ENCODE peak calls at places on chromosomes 11 and 22, in eight cellular contexts. R, G, X, C, V, B, T and E are unnamed samples.

GRCh38 chr11:3347127-3347526 is 31.8 kb downstream of the ZNF195 start:
- DNase-seq in T (no peak), G (no peak), V (no peak), R (no peak), B (no peak), X (no peak), C (no peak), E (no peak)

GRCh38 chr11:114132427-114132826 is 72.9 kb downstream of the ZBTB16 start:
- DNase-seq in V (no peak), R (no peak), T (no peak), B (no peak), X (no peak), C (no peak), G (no peak), E (no peak)

GRCh38 chr11:131938321-131938751 is 567.9 kb downstream of the NTM start:
- DNase-seq in R (no peak), T (no peak), G (no peak), X (peak), C (peak), B (no peak), V (no peak), E (no peak)

GRCh38 chr22:23533771-23534191 is 46.3 kb downstream of the IGLL1 start:
- DNase-seq in X (peak), B (no peak), V (peak), R (no peak), T (no peak), C (no peak), G (no peak), E (no peak)

GRCh38 chr11:130581631-130582030 is 133.2 kb downstream of the ADAMTS15 start:
- DNase-seq in X (no peak), B (no peak), R (no peak), C (no peak), V (no peak), G (no peak), T (no peak), E (peak)

GRCh38 chr11:10529279-10529678 is 11.7 kb downstream of the RNF141 start:
- DNase-seq in R (no peak), G (no peak), T (no peak), X (no peak), V (no peak), C (no peak), B (no peak), E (peak)

GRCh38 chr11:8839957-8840945 is 70.7 kb upstream of the AKIP1 start:
- DNase-seq in C (peak), X (no peak), T (no peak), G (peak), B (no peak), R (no peak), V (no peak), E (peak)

GRCh38 chr22:41197046-41197807 is 7.9 kb upstream of the L3MBTL2 start:
- DNase-seq in T (no peak), X (peak), R (peak), V (peak), B (peak), C (peak), G (peak), E (peak)

GRCh38 chr11:123174196-123175183 is 20.6 kb downstream of the CLMP start:
- DNase-seq in T (peak), X (peak), B (peak), G (no peak), R (no peak), C (peak), V (peak), E (peak)

GRCh38 chr11:69515271-69516245 is 34.1 kb downstream of the LINC01488 start:
- DNase-seq in X (no peak), C (no peak), B (no peak), T (no peak), R (no peak), V (peak), G (no peak), E (no peak)

GRCh38 chr11:76768091-76769047 is 14.8 kb upstream of the TSKU start:
- DNase-seq in G (no peak), R (no peak), T (no peak), V (no peak), X (no peak), B (peak), C (no peak), E (no peak)

GRCh38 chr22:21718492-21718891 is 17.1 kb downstream of the YPEL1 start:
- DNase-seq in C (peak), G (no peak), V (no peak), T (no peak), R (no peak), B (no peak), X (no peak), E (peak)

GRCh38 chr11:47846998-47847397 is 1.2 kb downstream of the NUP160 start:
- DNase-seq in C (no peak), V (no peak), X (no peak), T (no peak), R (no peak), G (no peak), B (no peak), E (no peak)

GRCh38 chr11:112613051-112613972 is 347.9 kb upstream of the NCAM1 start:
- DNase-seq in G (no peak), R (no peak), V (no peak), X (no peak), B (no peak), T (no peak), C (peak), E (peak)

GRCh38 chr22:19802001-19802880 is 41.7 kb downstream of the TBX1 start:
- DNase-seq in X (peak), T (no peak), G (no peak), C (no peak), B (no peak), R (no peak), V (no peak), E (no peak)

GRCh38 chr22:47251911-47252310 is 489.5 kb downstream of the TBC1D22A start:
- DNase-seq in X (no peak), G (no peak), T (no peak), C (no peak), V (no peak), R (no peak), B (no peak), E (no peak)

GRCh38 chr22:25177226-25177625 is 22.4 kb upstream of the CRYBB3 start:
- DNase-seq in C (no peak), X (no peak), G (no peak), R (no peak), T (no peak), B (no peak), V (no peak), E (no peak)
- TF ChIP-seq CTCF in C (no peak), X (no peak), G (no peak), R (no peak), T (no peak), B (no peak), V (no peak), E (no peak)

DNA sequence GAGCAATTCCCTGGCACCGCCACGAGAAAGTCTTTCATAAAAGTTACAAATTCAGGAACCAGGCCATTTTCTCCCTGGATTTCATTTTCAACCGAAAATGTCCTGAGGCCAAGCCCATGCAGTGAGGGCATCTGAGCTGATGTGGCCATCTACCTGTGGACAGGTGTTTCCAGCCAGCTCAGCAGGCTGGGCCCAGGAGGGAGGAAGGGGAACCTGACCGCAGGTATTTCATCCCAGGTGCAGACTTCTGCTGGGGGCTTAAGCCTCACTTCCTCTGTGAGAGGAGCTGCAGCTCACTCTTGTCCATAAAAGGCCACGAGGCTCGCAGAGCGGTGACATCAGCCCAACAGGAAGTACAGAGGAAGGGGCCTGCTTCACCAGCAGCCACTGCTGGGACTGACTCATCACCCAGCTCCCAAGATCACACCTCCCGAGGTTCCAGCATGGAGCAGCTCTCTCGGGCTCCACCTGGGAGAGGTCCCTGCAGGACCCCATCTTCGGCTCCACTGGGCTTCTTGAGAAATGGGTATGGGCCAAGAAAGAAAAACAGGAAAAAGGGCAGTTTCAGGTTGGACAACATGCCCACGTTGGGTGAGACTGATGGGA is 56.4 kb downstream of the MYH9 start:
- DNase-seq in B (peak), G (peak), X (peak), R (peak), V (peak), T (peak), C (peak), E (peak)
- TF ChIP-seq CTCF in B (no peak), G (no peak), X (no peak), R (no peak), V (no peak), T (no peak), C (no peak), E (peak)

GRCh38 chr11:7572001-7572712 is 58.4 kb downstream of the PPFIBP2 start:
- DNase-seq in R (no peak), X (no peak), B (no peak), V (peak), G (no peak), C (peak), T (no peak), E (no peak)
- TF ChIP-seq CTCF in R (no peak), X (no peak), B (no peak), V (peak), G (no peak), C (no peak), T (no peak), E (no peak)

GRCh38 chr11:103877221-103877620 is 159.2 kb upstream of the DDI1 start:
- DNase-seq in V (no peak), X (no peak), B (no peak), R (no peak), G (no peak), C (peak), T (no peak), E (peak)
- TF ChIP-seq CTCF in V (peak), X (no peak), B (no peak), R (no peak), G (no peak), C (peak), T (no peak), E (peak)

GRCh38 chr22:32122899-32123298 is 36.2 kb downstream of the C22orf42 start:
- DNase-seq in B (no peak), G (no peak), T (no peak), X (no peak), R (no peak), V (no peak), C (no peak), E (no peak)

GRCh38 chr22:32120603-32121002 is 38.5 kb downstream of the C22orf42 start:
- DNase-seq in X (no peak), R (no peak), G (no peak), V (no peak), T (no peak), B (no peak), C (no peak), E (no peak)

GRCh38 chr22:32123657-32124056 is 35.4 kb downstream of the C22orf42 start:
- DNase-seq in G (no peak), T (no peak), C (peak), R (no peak), V (peak), B (no peak), X (no peak), E (no peak)

DNA sequence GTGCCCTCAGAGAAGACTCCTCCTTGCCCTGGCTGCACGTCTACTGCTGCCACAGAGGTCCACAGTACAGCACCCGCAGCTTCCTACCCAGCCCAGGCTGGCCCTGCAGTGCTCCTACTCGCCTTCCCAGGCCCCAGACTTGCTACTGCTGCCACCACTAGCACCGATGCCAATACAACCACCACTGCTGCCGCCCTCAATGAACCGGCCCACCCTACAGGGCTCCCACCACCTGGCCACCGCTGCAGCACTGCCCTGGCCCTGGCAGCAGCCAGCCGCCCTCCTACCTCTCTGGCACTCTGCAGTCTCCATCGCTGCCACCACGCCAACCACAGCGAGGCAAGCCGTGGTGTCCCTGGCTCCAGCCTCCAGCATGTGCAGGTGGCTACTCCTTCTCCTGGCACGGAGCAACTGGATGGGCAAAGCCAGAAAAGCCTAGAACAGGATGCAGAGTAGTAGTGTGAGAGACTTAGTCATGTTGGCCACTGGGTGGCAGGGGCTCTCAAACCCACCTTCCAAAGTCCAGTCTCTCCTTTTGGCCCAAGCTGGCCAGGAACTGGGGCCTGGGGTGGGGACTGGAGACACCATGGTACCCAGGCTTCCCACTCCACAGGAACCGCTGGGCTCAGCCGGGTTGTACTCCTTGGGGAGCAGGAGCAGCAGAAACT is 39.4 kb downstream of the C22orf42 start:
- DNase-seq in X (no peak), T (no peak), R (no peak), V (no peak), B (no peak), G (no peak), C (no peak), E (no peak)
- TF ChIP-seq CTCF in X (no peak), T (no peak), R (no peak), V (no peak), B (no peak), G (no peak), C (no peak), E (no peak)

DNA sequence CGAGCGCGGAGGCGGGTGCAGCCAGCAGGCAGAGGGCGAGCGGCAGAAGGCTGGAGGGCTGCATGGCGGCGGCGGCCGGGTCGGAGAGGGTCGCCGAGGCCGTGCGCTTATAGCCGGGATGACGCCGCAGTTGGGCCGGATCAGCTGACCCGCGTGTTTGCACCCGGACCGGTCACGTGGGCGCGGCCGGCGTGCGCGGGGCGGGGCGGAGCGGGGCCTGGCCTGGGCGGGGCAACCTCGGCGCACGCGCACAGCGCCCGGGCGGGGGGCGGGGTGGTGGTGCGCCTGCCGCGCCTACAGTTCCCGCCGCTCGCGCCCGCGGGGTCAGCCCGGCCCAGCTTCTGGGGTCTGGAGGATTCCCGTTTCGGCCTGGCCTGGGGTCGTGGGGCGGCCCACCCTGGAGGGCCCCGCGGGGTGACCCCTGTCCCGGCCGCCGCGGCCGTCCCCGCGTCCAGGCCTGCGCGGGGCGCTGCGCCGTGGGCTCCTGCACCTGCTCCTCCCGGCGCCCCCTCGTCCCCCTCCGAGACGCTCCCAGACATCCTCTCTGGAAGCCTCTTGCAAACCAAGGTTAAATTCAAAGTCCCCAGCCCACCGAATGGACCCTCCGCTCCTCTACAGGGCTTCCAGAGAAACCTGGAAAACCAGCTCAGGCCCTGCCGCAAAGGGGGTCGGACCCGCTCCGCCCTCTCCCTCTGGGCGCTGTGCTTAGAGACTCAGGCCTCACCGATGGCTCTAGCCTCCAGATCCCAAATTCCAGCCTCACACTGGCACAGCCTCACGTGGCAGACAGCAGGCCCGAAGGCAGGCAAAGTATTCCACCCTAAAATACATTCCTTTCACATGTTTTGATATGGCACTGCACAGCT is at the start of gene CTSD:
- DNase-seq in T (no peak), V (peak), C (peak), X (peak), G (peak), R (peak), B (peak), E (peak)
- TF ChIP-seq CTCF in T (no peak), V (no peak), C (peak), X (no peak), G (no peak), R (no peak), B (no peak), E (no peak)

GRCh38 chr11:85666687-85667086 is 1.8 kb upstream of the CREBZF start:
- DNase-seq in B (no peak), T (no peak), R (no peak), X (no peak), V (no peak), G (no peak), C (no peak), E (no peak)
- TF ChIP-seq CTCF in B (no peak), T (no peak), R (no peak), X (no peak), V (no peak), G (no peak), C (no peak), E (no peak)